ENCODE peak calls at places on chromosomes 3 and 15, in six cellular contexts. X, K, V, J, R and O are unnamed samples.
A peak's percentile ranks its signal among the peaks of the same experiment; 100 is the strongest.

GRCh38 chr15:74763416-74763815 is 14.8 kb downstream of the CYP1A2 start:
- DNase-seq in X (no peak), K (no peak), V (no peak), J (no peak), R (no peak), O (no peak)

GRCh38 chr3:171828852-171829770 is 14.0 kb upstream of the TMEM212 start:
- DNase-seq in X (no peak), K (no peak), V (no peak), J (no peak), R (no peak), O (no peak)

GRCh38 chr15:90160781-90161727 is 40.1 kb upstream of the SEMA4B start:
- DNase-seq in X (peak; percentile 90), K (peak; percentile 64), V (peak; percentile 85), J (no peak), R (no peak), O (no peak)

GRCh38 chr15:90863987-90864386 is 4.4 kb upstream of the FURIN start:
- DNase-seq in X (no peak), K (no peak), V (no peak), J (no peak), R (no peak), O (no peak)

GRCh38 chr3:60917136-60917535 is 334.1 kb downstream of the FHIT start:
- DNase-seq in X (no peak), K (no peak), V (no peak), J (no peak), R (no peak), O (peak; percentile 22)

GRCh38 chr3:19543212-19543841 is 390.7 kb downstream of the EFHB start:
- DNase-seq in X (no peak), K (peak; percentile 1), V (no peak), J (peak; percentile 58), R (no peak), O (peak; percentile 27)

GRCh38 chr3:29202368-29202767 is 78.5 kb upstream of the RBMS3 start:
- DNase-seq in X (no peak), K (no peak), V (no peak), J (no peak), R (no peak), O (no peak)

GRCh38 chr3:179018808-179019207 is 52.8 kb downstream of the ZMAT3 start:
- DNase-seq in X (no peak), K (no peak), V (no peak), J (no peak), R (no peak), O (no peak)

GRCh38 chr3:196661400-196661799 is 21.9 kb downstream of the NRROS start:
- DNase-seq in X (peak; percentile 48), K (no peak), V (no peak), J (no peak), R (no peak), O (no peak)